ENCODE peak calls at places on chromosomes 1 and 21, in six cellular contexts. One of them, this sample, is unnamed.

GRCh38 chr1:156658945-156659574 is 17.1 kb downstream of the BCAN start:
- DNase-seq in AG09309: no peak
- DNase-seq in NCI-H1092: no peak
- DNase-seq in NCI-H446 treated with DMSO at 0.1 percent for 48 hours: no peak
- DNase-seq in HT-29: no peak
- DNase-seq in activated CD4-positive, alpha-beta T cell treated with anti-CD3 and anti-CD28 coated beads, Interleukin-2, amount 50 U/mL, for 1 hour: no peak
- DNase-seq in this sample: no peak

GRCh38 chr1:61687901-61688300 is 37.0 kb downstream of the TM2D1 start:
- DNase-seq in AG09309: no peak
- DNase-seq in activated CD4-positive, alpha-beta T cell treated with anti-CD3 and anti-CD28 coated beads, Interleukin-2, amount 50 U/mL, for 1 hour: no peak
- DNase-seq in HT-29: no peak
- DNase-seq in NCI-H1092: no peak
- DNase-seq in NCI-H446 treated with DMSO at 0.1 percent for 48 hours: no peak
- DNase-seq in this sample: no peak

GRCh38 chr1:63698001-63698838 is 75.6 kb upstream of the ROR1 start:
- DNase-seq in activated CD4-positive, alpha-beta T cell treated with anti-CD3 and anti-CD28 coated beads, Interleukin-2, amount 50 U/mL, for 1 hour: no peak
- DNase-seq in NCI-H1092: no peak
- DNase-seq in NCI-H446 treated with DMSO at 0.1 percent for 48 hours: no peak
- DNase-seq in AG09309: no peak
- DNase-seq in HT-29: peak
- DNase-seq in this sample: no peak

GRCh38 chr1:161502181-161502580 is 3.1 kb upstream of the FCGR2A start:
- DNase-seq in activated CD4-positive, alpha-beta T cell treated with anti-CD3 and anti-CD28 coated beads, Interleukin-2, amount 50 U/mL, for 1 hour: no peak
- DNase-seq in NCI-H446 treated with DMSO at 0.1 percent for 48 hours: no peak
- DNase-seq in NCI-H1092: peak
- DNase-seq in HT-29: no peak
- DNase-seq in AG09309: no peak
- DNase-seq in this sample: no peak

GRCh38 chr1:117161887-117162286 is 40.3 kb upstream of the TRIM45 start:
- DNase-seq in NCI-H446 treated with DMSO at 0.1 percent for 48 hours: no peak
- DNase-seq in HT-29: peak
- DNase-seq in AG09309: no peak
- DNase-seq in activated CD4-positive, alpha-beta T cell treated with anti-CD3 and anti-CD28 coated beads, Interleukin-2, amount 50 U/mL, for 1 hour: no peak
- DNase-seq in NCI-H1092: no peak
- DNase-seq in this sample: peak

GRCh38 chr1:23616292-23616822 is 57.1 kb upstream of the ID3 start:
- DNase-seq in HT-29: no peak
- DNase-seq in NCI-H1092: no peak
- DNase-seq in AG09309: no peak
- DNase-seq in NCI-H446 treated with DMSO at 0.1 percent for 48 hours: no peak
- DNase-seq in activated CD4-positive, alpha-beta T cell treated with anti-CD3 and anti-CD28 coated beads, Interleukin-2, amount 50 U/mL, for 1 hour: no peak
- DNase-seq in this sample: no peak

GRCh38 chr21:42157606-42158310 is 61.2 kb upstream of the ABCG1 start:
- DNase-seq in NCI-H1092: no peak
- DNase-seq in HT-29: no peak
- DNase-seq in activated CD4-positive, alpha-beta T cell treated with anti-CD3 and anti-CD28 coated beads, Interleukin-2, amount 50 U/mL, for 1 hour: no peak
- DNase-seq in AG09309: no peak
- DNase-seq in NCI-H446 treated with DMSO at 0.1 percent for 48 hours: no peak
- DNase-seq in this sample: no peak

GRCh38 chr1:1565340-1565739 is 9.3 kb downstream of the SSU72 start:
- DNase-seq in NCI-H446 treated with DMSO at 0.1 percent for 48 hours: no peak
- DNase-seq in HT-29: no peak
- DNase-seq in NCI-H1092: no peak
- DNase-seq in activated CD4-positive, alpha-beta T cell treated with anti-CD3 and anti-CD28 coated beads, Interleukin-2, amount 50 U/mL, for 1 hour: no peak
- DNase-seq in AG09309: no peak
- DNase-seq in this sample: no peak